ENCODE peak calls at places on chromosomes 6 and 20, in seven cellular contexts. V, G, P, M, C, F and D are unnamed samples.

GRCh38 chr6:163212123-163212522 is 202.4 kb upstream of the QKI start:
- DNase-seq in C (no peak), G (no peak), P (no peak), V (no peak), M (no peak), F (no peak), D (no peak)

GRCh38 chr6:5515200-5515599 is 253.9 kb downstream of the FARS2 start:
- DNase-seq in M (no peak), V (no peak), F (no peak), P (no peak), C (no peak), G (no peak), D (no peak)

GRCh38 chr20:44540834-44541233 is 19.0 kb upstream of the SERINC3 start:
- DNase-seq in F (no peak), V (no peak), M (no peak), P (no peak), C (peak; percentile 34), G (no peak), D (no peak)

GRCh38 chr6:88072462-88072861 is 24.8 kb downstream of the SPACA1 start:
- DNase-seq in C (no peak), F (no peak), V (no peak), P (no peak), G (no peak), M (no peak), D (no peak)

GRCh38 chr6:45965787-45966186 is 49.9 kb downstream of the CLIC5 start:
- DNase-seq in P (no peak), M (no peak), G (no peak), F (no peak), V (no peak), C (no peak), D (no peak)

GRCh38 chr6:16737389-16737788 is 23.9 kb downstream of the ATXN1 start:
- DNase-seq in P (no peak), V (no peak), C (no peak), F (no peak), G (no peak), M (no peak), D (no peak)

GRCh38 chr6:26155066-26155925 is 68.1 kb downstream of the HFE start:
- DNase-seq in G (peak; percentile 53), F (no peak), M (no peak), P (peak; percentile 51), V (peak; percentile 45), C (no peak), D (peak; percentile 85)

GRCh38 chr6:27684264-27685211 is 211.6 kb upstream of the ZNF184 start:
- DNase-seq in P (no peak), F (no peak), C (no peak), V (peak; percentile 67), G (peak; percentile 75), M (no peak), D (no peak)

GRCh38 chr6:166301611-166302529 is 6.3 kb downstream of the PRR18 start:
- DNase-seq in P (no peak), G (no peak), C (no peak), V (no peak), F (no peak), M (no peak), D (no peak)

GRCh38 chr6:41428995-41429417 is 93.6 kb downstream of the NCR2 start:
- DNase-seq in V (peak; percentile 69), P (peak; percentile 61), C (no peak), G (no peak), M (no peak), F (no peak), D (peak; percentile 77)

GRCh38 chr20:58839474-58839874 is 11.2 kb downstream of the GNAS-AS1 start:
- DNase-seq in M (no peak), F (no peak), C (no peak), G (no peak), V (peak; percentile 54), P (no peak), D (peak; percentile 71)

GRCh38 chr20:33211817-33212424 is 5.2 kb upstream of the BPIFA3 start:
- DNase-seq in V (peak; percentile 11), C (no peak), M (no peak), P (no peak), G (peak; percentile 59), F (no peak), D (no peak)

GRCh38 chr6:3825331-3825831 is 23.8 kb upstream of the FAM50B start:
- DNase-seq in V (no peak), G (no peak), F (peak; percentile 84), M (no peak), C (no peak), P (peak; percentile 64), D (peak; percentile 60)

GRCh38 chr20:47927385-47927851 is 142.1 kb upstream of the SULF2 start:
- DNase-seq in M (no peak), F (no peak), P (no peak), C (no peak), G (no peak), V (no peak), D (no peak)

GRCh38 chr6:150072201-150072600 is 3.3 kb upstream of the ULBP3 start:
- DNase-seq in G (peak; percentile 16), V (peak; percentile 44), P (peak; percentile 70), F (no peak), M (no peak), C (no peak), D (peak; percentile 66)

GRCh38 chr6:101129851-101130250 is 248.7 kb upstream of the ASCC3 start:
- DNase-seq in C (no peak), G (no peak), P (no peak), V (no peak), M (no peak), F (no peak), D (no peak)

GRCh38 chr20:32517914-32518592 is 67.1 kb downstream of the NOL4L start:
- DNase-seq in V (no peak), G (no peak), F (no peak), C (no peak), M (no peak), P (no peak), D (no peak)

GRCh38 chr20:18588554-18589043 is 745 bp downstream of the DTD1 start:
- DNase-seq in F (no peak), M (no peak), P (no peak), V (no peak), G (peak; percentile 69), C (no peak), D (no peak)

GRCh38 chr20:9617940-9618339 is 103.5 kb downstream of the LAMP5 start:
- DNase-seq in M (no peak), G (peak; percentile 71), V (no peak), F (no peak), P (no peak), C (no peak), D (no peak)

GRCh38 chr6:121748376-121748775 is 312.9 kb downstream of the GJA1 start:
- DNase-seq in V (no peak), C (no peak), M (no peak), P (no peak), G (no peak), F (no peak), D (no peak)